ENCODE peak calls at places on chromosome 20, in four cellular contexts. R is A549, F is GM12878, L is K562. M is an unnamed sample.

GRCh38 chr20:18904624-18905023 is 91.0 kb downstream of the SCP2D1 start:
- DNase-seq in L (no peak), R (no peak), F (no peak), M (no peak)

GRCh38 chr20:38878798-38879197 is 47.4 kb upstream of the FAM83D start:
- DNase-seq in R (no peak), L (peak; percentile 50), F (no peak), M (peak; percentile 19)

GRCh38 chr20:12028771-12029170 is 111.1 kb downstream of the BTBD3 start:
- DNase-seq in R (no peak), L (no peak), F (no peak), M (no peak)

GRCh38 chr20:61959301-61959700 is 106.4 kb downstream of the TAF4 start:
- DNase-seq in F (no peak), R (peak; percentile 31), L (peak; percentile 86), M (no peak)

GRCh38 chr20:1863296-1863695 is 31.9 kb upstream of the SIRPA start:
- DNase-seq in F (no peak), R (no peak), L (no peak), M (peak; percentile 38)

GRCh38 chr20:62382306-62383198 is 4.4 kb upstream of the RPS21 start:
- DNase-seq in L (peak; percentile 84), F (peak; percentile 32), R (no peak), M (peak; percentile 70)

GRCh38 chr20:12970372-12970821 is 38.4 kb upstream of the SPTLC3 start:
- DNase-seq in R (peak; percentile 20), F (no peak), L (no peak), M (peak; percentile 51)

GRCh38 chr20:48210111-48211029 is 425.1 kb upstream of the SULF2 start:
- DNase-seq in L (no peak), F (no peak), R (no peak), M (no peak)

GRCh38 chr20:4956200-4956810 is 45.0 kb downstream of the SLC23A2 start:
- DNase-seq in L (peak; percentile 43), F (no peak), R (peak; percentile 79), M (peak; percentile 75)

GRCh38 chr20:11155156-11155805 is 481.5 kb upstream of the JAG1 start:
- DNase-seq in R (no peak), L (no peak), F (no peak), M (no peak)

GRCh38 chr20:4090756-4091331 is 75.5 kb upstream of the RNF24 start:
- DNase-seq in R (peak; percentile 31), F (no peak), L (peak; percentile 39), M (peak; percentile 95)

GRCh38 chr20:44295995-44296394 is 15.0 kb downstream of the FITM2 start:
- DNase-seq in L (no peak), F (no peak), R (no peak), M (no peak)

GRCh38 chr20:31817461-31817860 is 1.7 kb upstream of the MYLK2 start:
- DNase-seq in L (no peak), F (no peak), R (no peak), M (no peak)

GRCh38 chr20:43658723-43659419 is 8.0 kb upstream of the MYBL2 start:
- DNase-seq in F (no peak), R (no peak), L (no peak), M (no peak)

GRCh38 chr20:47246061-47246460 is 110.4 kb downstream of the ZMYND8 start:
- DNase-seq in L (no peak), F (no peak), R (no peak), M (no peak)

GRCh38 chr20:16821211-16822089 is 73.3 kb downstream of the OTOR start:
- DNase-seq in L (peak; percentile 30), R (peak; percentile 37), F (no peak), M (peak; percentile 29)

GRCh38 chr20:36435799-36436541 is 105.3 kb upstream of the MYL9 start:
- DNase-seq in L (peak; percentile 97), R (peak; percentile 64), F (no peak), M (peak; percentile 21)

GRCh38 chr20:21106171-21106694 is at the start of gene LINC00237:
- DNase-seq in F (no peak), R (no peak), L (no peak), M (no peak)

GRCh38 chr20:711526-711925 is 35.9 kb upstream of the SCRT2 start:
- DNase-seq in F (no peak), R (no peak), L (no peak), M (no peak)

GRCh38 chr20:4135385-4136077 is 120.2 kb upstream of the RNF24 start:
- DNase-seq in R (peak; percentile 98), L (peak; percentile 37), F (no peak), M (peak; percentile 99)

GRCh38 chr20:48052492-48052870 is 267.2 kb upstream of the SULF2 start:
- DNase-seq in F (no peak), R (no peak), L (no peak), M (no peak)

GRCh38 chr20:41169791-41170351 is 32.5 kb downstream of the PLCG1 start:
- DNase-seq in L (no peak), F (no peak), R (no peak), M (peak; percentile 78)

GRCh38 chr20:45345104-45345936 is 2.9 kb downstream of the SDC4 start:
- DNase-seq in F (no peak), L (no peak), R (no peak), M (no peak)

GRCh38 chr20:45341939-45342862 is 6.0 kb downstream of the SDC4 start:
- DNase-seq in R (no peak), L (no peak), F (no peak), M (peak; percentile 74)

GRCh38 chr20:45342863-45343444 is 5.3 kb downstream of the SDC4 start:
- DNase-seq in F (no peak), L (no peak), R (no peak), M (no peak)

GRCh38 chr20:45343867-45344721 is 4.1 kb downstream of the SDC4 start:
- DNase-seq in R (no peak), L (peak; percentile 68), F (no peak), M (peak; percentile 93)

DNA sequence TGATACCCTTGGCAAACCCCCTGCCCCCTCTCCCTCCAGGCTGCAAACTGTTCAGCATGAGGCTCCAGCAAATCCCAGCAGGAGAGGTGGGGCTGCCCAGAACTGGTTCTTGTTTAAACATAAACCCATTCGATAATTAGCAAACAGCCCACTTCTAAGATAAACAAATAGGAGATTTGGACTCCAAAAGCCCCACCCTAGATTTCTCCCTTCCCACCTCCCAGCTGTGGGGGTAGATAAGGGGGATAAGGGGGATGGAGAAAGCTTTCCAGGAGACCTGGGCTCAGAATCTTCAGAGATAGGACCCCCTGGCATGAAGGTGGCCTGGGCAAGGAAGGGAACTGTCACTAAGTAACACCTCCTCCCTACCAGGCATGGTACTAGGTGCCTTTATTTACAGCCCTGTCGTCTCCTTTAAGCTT is 4.8 kb downstream of the SDC4 start:
- DNase-seq in F (no peak), R (no peak), L (peak; percentile 57), M (no peak)
- TF ChIP-seq ELK1 in F (no peak), R (no peak), L (no peak), M (no peak)

GRCh38 chr20:49636447-49636846 is 68.5 kb upstream of the PTGIS start:
- DNase-seq in R (no peak), F (no peak), L (no peak), M (no peak)
- H3K4me3 ChIP-seq in R (no peak overlapping the region), F (no peak overlapping the region), L (no peak overlapping the region), M (no peak overlapping the region)

DNA sequence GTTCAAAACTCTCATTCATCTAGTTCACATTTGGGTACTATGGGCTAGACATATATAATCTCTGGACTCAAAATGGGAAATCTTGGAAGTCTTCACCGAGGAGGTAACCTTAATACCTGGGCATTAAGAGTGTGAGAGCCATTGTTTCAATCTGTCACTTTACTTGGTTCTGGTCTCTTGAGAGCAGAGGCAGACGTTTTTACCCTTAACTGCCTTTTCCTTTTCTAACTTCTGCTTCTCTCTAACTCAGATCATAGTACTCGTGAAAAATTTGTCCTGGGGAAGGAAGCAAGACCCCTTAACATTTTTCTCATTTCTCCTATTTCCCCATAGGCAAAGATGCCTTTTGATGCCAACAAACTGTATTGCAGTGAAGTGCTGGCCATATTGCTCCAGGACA is 83.2 kb downstream of the CTNNBL1 start:
- DNase-seq in L (no peak), R (no peak), F (no peak), M (no peak)
- TF ChIP-seq ELK1 in L (no peak), R (no peak), F (no peak), M (no peak)

GRCh38 chr20:50610212-50610718 is 81.1 kb downstream of the RIPOR3 start:
- DNase-seq in F (no peak), R (no peak), L (no peak), M (no peak)
- H3K4me3 ChIP-seq in F (no peak overlapping the region), R (no peak overlapping the region), L (no peak overlapping the region), M (no peak overlapping the region)

DNA sequence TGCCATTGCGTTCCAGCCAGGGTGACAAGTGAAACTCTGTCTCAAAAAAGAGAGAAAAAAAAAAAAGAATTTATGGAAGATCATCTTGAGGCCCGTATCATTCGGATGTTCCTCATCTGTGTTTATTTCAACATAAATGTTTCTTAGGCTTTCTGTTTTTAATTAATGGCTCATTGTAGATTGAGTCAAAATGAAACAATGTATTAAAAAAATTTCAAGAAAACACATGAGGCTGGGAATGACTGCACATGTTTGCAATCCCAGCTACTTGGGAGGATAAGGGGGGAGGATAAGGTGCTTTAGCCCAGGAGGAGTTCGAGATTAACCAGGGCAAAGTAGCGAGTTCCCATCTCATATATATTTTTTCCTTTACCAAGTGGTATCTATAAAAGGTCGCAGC is 47.3 kb downstream of the ITCH start:
- DNase-seq in L (no peak), F (no peak), R (no peak), M (peak; percentile 26)
- TF ChIP-seq ELK1 in L (no peak), F (no peak), R (no peak), M (no peak)

GRCh38 chr20:63536997-63537524 is at the start of gene PTK6:
- DNase-seq in R (peak; percentile 87), F (no peak), L (no peak), M (no peak)
- H3K4me3 ChIP-seq in R (peak within 1 kb of the TSS; percentile 59), F (peak within 1 kb of the TSS; percentile 63), L (no peak within 1 kb of the TSS), M (peak within 1 kb of the TSS; percentile 12)

GRCh38 chr20:57400821-57401564 is 9.8 kb downstream of the RBM38 start:
- DNase-seq in F (no peak), L (no peak), R (no peak), M (no peak)

GRCh38 chr20:57398901-57399535 is 7.8 kb downstream of the RBM38 start:
- DNase-seq in R (no peak), L (no peak), F (no peak), M (no peak)

GRCh38 chr20:57401565-57401918 is 10.3 kb downstream of the RBM38 start:
- DNase-seq in L (no peak), F (no peak), R (no peak), M (no peak)

GRCh38 chr20:57399587-57400261 is 8.5 kb downstream of the RBM38 start:
- DNase-seq in R (no peak), F (peak; percentile 71), L (no peak), M (peak; percentile 16)

DNA sequence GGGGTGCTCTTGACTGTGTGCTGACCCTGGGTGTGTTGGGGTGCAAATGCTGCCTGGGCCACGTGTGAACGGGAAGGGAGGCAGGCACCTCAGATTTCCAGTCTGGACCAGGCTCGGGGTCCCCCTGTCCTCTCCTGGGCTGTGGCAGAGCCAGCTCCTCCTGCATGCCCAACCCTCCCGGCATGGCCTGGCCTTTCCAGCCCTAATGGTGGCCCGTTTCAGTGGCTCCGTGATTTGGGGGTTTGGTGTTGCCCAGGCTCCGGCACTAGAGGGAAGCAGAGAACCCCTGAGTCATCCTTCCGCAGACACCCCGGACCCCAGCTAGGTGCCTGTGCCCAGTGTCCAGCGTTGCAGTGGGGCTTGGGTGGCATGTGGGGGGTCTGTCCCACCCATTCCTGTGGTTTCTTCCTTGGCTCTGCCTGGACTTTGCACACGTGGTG is 9.1 kb downstream of the RBM38 start:
- DNase-seq in F (no peak), R (no peak), L (no peak), M (no peak)
- TF ChIP-seq ELK1 in F (no peak), R (no peak), L (no peak), M (no peak)

GRCh38 chr20:33671573-33672288 is 2.5 kb downstream of the NECAB3 start:
- DNase-seq in L (no peak), F (no peak), R (no peak), M (no peak)
- H3K4me3 ChIP-seq in L (peak overlapping the region; percentile 86), F (no peak overlapping the region), R (no peak overlapping the region), M (no peak overlapping the region)

M was measured in IMR-90.